ENCODE peak calls at places on chromosomes 2 and 18, in eight cellular contexts. R is activated CD8-positive, alpha-beta T cell treated with anti-CD3 and anti-CD28 coated beads for 36 hours; E is GM06990; B is fibroblast of mammary gland; A is transverse colon; W is mesothelial cell of epicardium; C is HL-60; L is chondrocyte. N is an unnamed sample.
A peak's percentile ranks its signal among the peaks of the same experiment; 100 is the strongest.

GRCh38 chr2:23939054-23939436 is 1.2 kb upstream of the UBXN2A start:
- DNase-seq in R (no peak), E (no peak), B (peak; percentile 38), A (no peak), W (no peak), C (no peak), L (no peak), N (no peak)

GRCh38 chr2:134782792-134783191 is 55.6 kb upstream of the ACMSD start:
- DNase-seq in R (no peak), E (no peak), B (peak; percentile 59), A (no peak), W (no peak), C (peak; percentile 58), L (no peak), N (no peak)

GRCh38 chr18:67417864-67418523 is 98.5 kb downstream of the DSEL start:
- DNase-seq in R (peak; percentile 17), E (no peak), B (peak; percentile 75), A (no peak), W (no peak), C (no peak), L (no peak), N (no peak)

GRCh38 chr2:26016012-26016742 is 17.7 kb upstream of the RAB10 start:
- DNase-seq in R (no peak), E (no peak), B (no peak), A (no peak), W (no peak), C (no peak), L (no peak), N (no peak)

GRCh38 chr18:74476154-74476553 is 19.0 kb upstream of the DIPK1C start:
- DNase-seq in R (peak; percentile 41), E (no peak), B (peak; percentile 27), A (no peak), W (peak; percentile 69), C (no peak), L (no peak), N (no peak)

GRCh38 chr2:42769583-42770287 is 5.8 kb upstream of the OXER1 start:
- DNase-seq in R (no peak), E (no peak), B (no peak), A (no peak), W (no peak), C (no peak), L (no peak), N (no peak)

GRCh38 chr2:51813245-51813644 is 781.3 kb upstream of the NRXN1 start:
- DNase-seq in R (no peak), E (no peak), B (peak; percentile 79), A (no peak), W (no peak), C (no peak), L (no peak), N (no peak)

GRCh38 chr2:3443685-3444084 is 64.2 kb downstream of the TRAPPC12 start:
- DNase-seq in R (no peak), E (no peak), B (no peak), A (no peak), W (no peak), C (no peak), L (no peak), N (no peak)

GRCh38 chr18:14978191-14978590 is 230.2 kb downstream of the ANKRD30B start:
- DNase-seq in R (no peak), E (no peak), B (no peak), A (no peak), W (no peak), C (no peak), L (no peak), N (no peak)

GRCh38 chr2:216571178-216571908 is 61.9 kb upstream of the IGFBP2 start:
- DNase-seq in R (no peak), E (no peak), B (no peak), A (no peak), W (no peak), C (no peak), L (no peak), N (no peak)

GRCh38 chr18:54877076-54877475 is 48.8 kb downstream of the RAB27B start:
- DNase-seq in R (no peak), E (no peak), B (no peak), A (no peak), W (no peak), C (no peak), L (no peak), N (no peak)

GRCh38 chr2:56185101-56185581 is 1.4 kb downstream of the CCDC85A start:
- DNase-seq in R (no peak), E (no peak), B (no peak), A (no peak), W (no peak), C (no peak), L (no peak), N (no peak)

GRCh38 chr2:88334418-88334817 is 118.1 kb downstream of the FOXI3 start:
- DNase-seq in R (no peak), E (no peak), B (no peak), A (no peak), W (no peak), C (no peak), L (no peak), N (no peak)

GRCh38 chr2:71932780-71933466 is 214.7 kb downstream of the CYP26B1 start:
- DNase-seq in R (no peak), E (no peak), B (no peak), A (no peak), W (peak; percentile 34), C (no peak), L (no peak), N (no peak)

GRCh38 chr2:105297211-105297610 is 32.3 kb downstream of the TGFBRAP1 start:
- DNase-seq in R (no peak), E (no peak), B (no peak), A (no peak), W (no peak), C (no peak), L (no peak), N (no peak)

GRCh38 chr2:105298017-105298416 is 31.5 kb downstream of the TGFBRAP1 start:
- DNase-seq in R (no peak), E (no peak), B (no peak), A (no peak), W (no peak), C (no peak), L (no peak), N (no peak)

GRCh38 chr2:105296017-105296611 is 33.4 kb downstream of the TGFBRAP1 start:
- DNase-seq in R (no peak), E (no peak), B (no peak), A (no peak), W (no peak), C (no peak), L (no peak), N (no peak)

GRCh38 chr2:105301646-105302045 is 27.9 kb downstream of the TGFBRAP1 start:
- DNase-seq in R (peak; percentile 32), E (no peak), B (no peak), A (no peak), W (peak; percentile 2), C (no peak), L (no peak), N (no peak)

DNA sequence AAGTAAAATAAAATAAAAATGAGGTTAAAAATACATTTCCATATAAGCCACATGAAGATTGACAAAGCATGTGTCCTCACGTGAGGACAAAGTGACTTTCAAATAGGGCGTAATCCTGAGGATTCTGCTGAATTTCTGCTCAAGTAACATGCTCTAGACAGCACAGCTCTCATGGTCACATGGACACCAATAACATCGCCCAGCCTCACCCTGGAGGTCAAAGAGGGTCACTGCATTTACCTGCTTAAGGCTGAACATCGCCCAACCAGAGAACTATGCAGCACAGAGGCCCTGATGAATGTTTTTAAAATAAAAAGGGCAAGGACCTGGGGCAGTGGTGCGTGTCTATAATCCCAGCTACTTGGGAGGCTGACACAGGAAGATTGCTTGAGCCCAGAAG is 30.2 kb downstream of the TGFBRAP1 start:
- DNase-seq in R (no peak), E (no peak), B (no peak), A (no peak), W (no peak), C (no peak), L (no peak), N (no peak)
- TF ChIP-seq CTCF in R (no peak), E (peak; percentile 14), B (no peak), A (no peak), W (peak; percentile 16), C (no peak), L (no peak), N (no peak)

GRCh38 chr2:105521176-105521575 is 122.3 kb upstream of the FHL2 start:
- DNase-seq in R (no peak), E (no peak), B (peak; percentile 50), A (no peak), W (no peak), C (no peak), L (no peak), N (no peak)

GRCh38 chr2:105519516-105519915 is 120.7 kb upstream of the FHL2 start:
- DNase-seq in R (no peak), E (no peak), B (no peak), A (no peak), W (no peak), C (no peak), L (no peak), N (no peak)

GRCh38 chr2:105517814-105518705 is 119.2 kb upstream of the FHL2 start:
- DNase-seq in R (no peak), E (no peak), B (peak; percentile 49), A (peak; percentile 13), W (no peak), C (no peak), L (no peak), N (no peak)

GRCh38 chr2:105521616-105522015 is 122.8 kb upstream of the FHL2 start:
- DNase-seq in R (no peak), E (no peak), B (no peak), A (no peak), W (no peak), C (no peak), L (no peak), N (no peak)

GRCh38 chr2:105518897-105519296 is 120.0 kb upstream of the FHL2 start:
- DNase-seq in R (no peak), E (no peak), B (peak; percentile 26), A (peak; percentile 10), W (no peak), C (no peak), L (no peak), N (no peak)
- TF ChIP-seq CTCF in R (no peak), E (no peak), B (peak; percentile 9), A (no peak), W (no peak), C (no peak), L (no peak), N (no peak)

DNA sequence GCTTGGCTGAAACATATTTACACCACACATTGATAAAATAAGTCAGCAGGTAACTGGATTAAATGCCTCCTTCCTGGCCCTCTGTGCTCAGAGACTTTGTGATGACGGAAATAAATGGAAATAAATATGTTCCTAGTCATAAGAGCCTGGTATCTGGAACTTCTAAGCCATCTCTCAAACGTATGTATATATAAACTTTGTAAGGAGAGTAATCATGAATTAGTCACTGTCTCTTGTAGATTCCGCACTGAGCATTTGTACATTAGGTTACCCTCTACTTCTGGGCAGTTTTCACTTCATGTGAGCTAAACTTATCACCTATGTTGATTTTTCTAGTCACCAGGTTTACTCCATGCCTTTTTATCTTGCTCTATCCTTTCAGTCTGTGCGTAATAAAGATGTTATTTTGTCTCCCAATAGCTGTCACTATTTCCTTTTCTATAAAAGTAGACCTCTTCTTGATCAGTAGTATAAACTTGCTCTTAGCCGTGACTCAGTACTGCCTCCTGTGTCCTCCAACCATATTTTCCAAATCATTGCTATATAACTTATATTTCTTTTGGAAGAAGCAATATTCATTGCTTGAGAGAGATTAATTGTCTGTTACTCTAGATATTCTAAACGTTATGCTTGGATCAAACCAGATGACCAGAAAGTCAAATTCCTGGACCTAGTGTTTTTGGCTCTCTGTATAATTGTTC is 53.2 kb downstream of the FEZ2 start:
- DNase-seq in R (no peak), E (no peak), B (no peak), A (no peak), W (no peak), C (no peak), L (no peak), N (no peak)
- TF ChIP-seq CTCF in R (no peak), E (no peak), B (peak; percentile 45), A (no peak), W (peak; percentile 26), C (no peak), L (peak; percentile 69), N (no peak)

GRCh38 chr18:76518543-76519155 is 23.6 kb upstream of the ZNF516 start:
- DNase-seq in R (no peak), E (peak; percentile 41), B (peak; percentile 46), A (peak; percentile 20), W (peak; percentile 66), C (no peak), L (no peak), N (peak; percentile 56)
- TF ChIP-seq CTCF in R (no peak), E (no peak), B (no peak), A (no peak), W (no peak), C (no peak), L (no peak), N (no peak)